ENCODE peak calls at places on chromosomes 6 and 20, in four cellular contexts. O is H1, B is K562, Y is SK-N-SH. R is an unnamed sample.

GRCh38 chr6:99868074-99868702 is 125.8 kb downstream of the MCHR2 start:
- DNase-seq in O (peak; percentile 87), B (peak; percentile 60), Y (peak; percentile 50), R (peak; percentile 87)

GRCh38 chr20:49909499-49910339 is 5.6 kb downstream of the SPATA2 start:
- DNase-seq in O (no peak), B (no peak), Y (no peak), R (no peak)

GRCh38 chr20:3071610-3072529 is at the start of gene OXT:
- DNase-seq in O (peak; percentile 74), B (no peak), Y (no peak), R (peak; percentile 69)

GRCh38 chr6:113110211-113110610 is 746.9 kb upstream of the MARCKS start:
- DNase-seq in O (no peak), B (no peak), Y (no peak), R (no peak)

GRCh38 chr6:130425532-130425931 is 59.7 kb downstream of the TMEM200A start:
- DNase-seq in O (no peak), B (no peak), Y (no peak), R (no peak)

GRCh38 chr6:16625319-16626240 is 135.7 kb downstream of the ATXN1 start:
- DNase-seq in O (no peak), B (no peak), Y (no peak), R (no peak)

GRCh38 chr6:166530211-166531045 is 56.0 kb downstream of the RAMACL start:
- DNase-seq in O (no peak), B (no peak), Y (no peak), R (no peak)

GRCh38 chr20:2459981-2460751 is 10.4 kb downstream of the SNRPB start:
- DNase-seq in O (no peak), B (no peak), Y (no peak), R (no peak)

GRCh38 chr20:50911030-50911429 is 20.2 kb downstream of the ADNP start:
- DNase-seq in O (no peak), B (no peak), Y (peak; percentile 35), R (no peak)

GRCh38 chr20:60461993-60462392 is 503.8 kb downstream of the CDH26 start:
- DNase-seq in O (no peak), B (no peak), Y (no peak), R (no peak)

GRCh38 chr6:105990151-105990550 is 96.0 kb upstream of the PRDM1 start:
- DNase-seq in O (no peak), B (no peak), Y (no peak), R (no peak)

GRCh38 chr6:15349379-15349778 is 103.5 kb downstream of the JARID2 start:
- DNase-seq in O (no peak), B (no peak), Y (no peak), R (no peak)

GRCh38 chr20:31717478-31717946 is 5.2 kb downstream of the BCL2L1 start:
- DNase-seq in O (no peak), B (no peak), Y (no peak), R (no peak)

GRCh38 chr6:119052985-119053384 is 25.5 kb downstream of the FAM184A start:
- DNase-seq in O (no peak), B (no peak), Y (no peak), R (no peak)

GRCh38 chr20:61835301-61835700 is 230.4 kb downstream of the TAF4 start:
- DNase-seq in O (no peak), B (no peak), Y (no peak), R (no peak)

GRCh38 chr6:167501831-167502385 is 177.0 kb downstream of the TTLL2 start:
- DNase-seq in O (no peak), B (peak; percentile 31), Y (peak; percentile 59), R (peak; percentile 54)

GRCh38 chr6:125211352-125211751 is 57.8 kb downstream of the TPD52L1 start:
- DNase-seq in O (no peak), B (no peak), Y (no peak), R (no peak)

GRCh38 chr6:14060971-14061370 is 56.6 kb upstream of the CD83 start:
- DNase-seq in O (no peak), B (no peak), Y (no peak), R (no peak)

GRCh38 chr6:88865275-88865674 is 98.1 kb downstream of the RNGTT start:
- DNase-seq in O (no peak), B (no peak), Y (no peak), R (no peak)

GRCh38 chr6:151001387-151002063 is 136.0 kb downstream of the MTHFD1L start:
- DNase-seq in O (no peak), B (no peak), Y (no peak), R (peak; percentile 20)

GRCh38 chr6:22605736-22606135 is 36.4 kb downstream of the HDGFL1 start:
- DNase-seq in O (no peak), B (no peak), Y (no peak), R (no peak)

GRCh38 chr6:157236040-157236725 is 87.1 kb downstream of the TMEM242 start:
- DNase-seq in O (peak; percentile 82), B (no peak), Y (no peak), R (no peak)

GRCh38 chr6:36848658-36849441 is 9.6 kb upstream of the CPNE5 start:
- DNase-seq in O (peak; percentile 69), B (peak; percentile 95), Y (peak; percentile 51), R (peak; percentile 74)

GRCh38 chr20:43940518-43941225 is 26.0 kb downstream of the TOX2 start:
- DNase-seq in O (no peak), B (no peak), Y (no peak), R (no peak)

GRCh38 chr20:42063176-42063575 is 445.0 kb upstream of the CHD6 start:
- DNase-seq in O (no peak), B (no peak), Y (no peak), R (no peak)

GRCh38 chr6:47200536-47201334 is 109.0 kb downstream of the TNFRSF21 start:
- DNase-seq in O (no peak), B (no peak), Y (no peak), R (no peak)

GRCh38 chr6:24524801-24525200 is 30.0 kb downstream of the ALDH5A1 start:
- DNase-seq in O (no peak), B (peak; percentile 25), Y (peak; percentile 43), R (peak; percentile 19)

GRCh38 chr20:16020971-16021370 is 552.3 kb downstream of the KIF16B start:
- DNase-seq in O (no peak), B (no peak), Y (no peak), R (no peak)

GRCh38 chr6:155142163-155142901 is 121.5 kb upstream of the CLDN20 start:
- DNase-seq in O (no peak), B (no peak), Y (no peak), R (no peak)

GRCh38 chr20:52251827-52252226 is 60.2 kb upstream of the ZFP64 start:
- DNase-seq in O (no peak), B (no peak), Y (no peak), R (no peak)

GRCh38 chr6:49826743-49827406 is 39.5 kb downstream of the CRISP1 start:
- DNase-seq in O (no peak), B (no peak), Y (no peak), R (no peak)

GRCh38 chr20:44603327-44603726 is 20.9 kb downstream of the PKIG start:
- DNase-seq in O (no peak), B (peak; percentile 34), Y (no peak), R (peak; percentile 25)

GRCh38 chr20:36301359-36302119 is 4.6 kb upstream of the DLGAP4 start:
- DNase-seq in O (no peak), B (no peak), Y (no peak), R (no peak)

GRCh38 chr6:70225052-70225451 is 77.8 kb downstream of the COL9A1 start:
- DNase-seq in O (no peak), B (no peak), Y (no peak), R (no peak)

GRCh38 chr6:139654888-139655782 is 280.7 kb upstream of the CITED2 start:
- DNase-seq in O (no peak), B (no peak), Y (no peak), R (no peak)

DNA sequence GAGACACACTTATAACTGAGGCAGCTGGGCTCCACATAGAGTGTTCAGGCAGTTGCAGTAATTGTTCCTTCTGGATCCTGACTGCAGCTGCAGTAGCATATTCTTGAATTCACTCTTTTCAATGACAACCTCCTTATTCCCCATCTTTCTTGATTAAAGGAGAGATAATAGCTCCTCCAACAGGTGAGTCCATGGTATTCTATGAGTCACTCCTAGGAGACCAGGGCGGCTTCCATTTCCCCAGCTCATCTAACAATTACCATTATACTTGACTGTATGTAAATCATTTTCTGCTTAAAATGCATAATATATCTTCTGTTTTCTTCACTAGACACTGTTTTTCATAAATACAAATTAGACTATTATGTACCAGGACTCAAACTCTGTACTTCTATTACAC is 62.4 kb downstream of the TENT5A start:
- DNase-seq in O (no peak), B (no peak), Y (no peak), R (no peak)
- TF ChIP-seq TEAD4 in O (no peak), B (no peak), Y (no peak), R (no peak)

GRCh38 chr6:42961020-42961470 is 491 bp downstream of the GNMT start:
- DNase-seq in O (no peak), B (no peak), Y (no peak), R (no peak)

GRCh38 chr6:42959917-42960242 is 674 bp upstream of the GNMT start:
- DNase-seq in O (no peak), B (no peak), Y (no peak), R (no peak)

GRCh38 chr6:42962096-42962495 is 1.5 kb downstream of the GNMT start:
- DNase-seq in O (no peak), B (no peak), Y (no peak), R (no peak)

GRCh38 chr6:42962502-42963178 is 2.1 kb downstream of the GNMT start:
- DNase-seq in O (no peak), B (no peak), Y (no peak), R (no peak)

DNA sequence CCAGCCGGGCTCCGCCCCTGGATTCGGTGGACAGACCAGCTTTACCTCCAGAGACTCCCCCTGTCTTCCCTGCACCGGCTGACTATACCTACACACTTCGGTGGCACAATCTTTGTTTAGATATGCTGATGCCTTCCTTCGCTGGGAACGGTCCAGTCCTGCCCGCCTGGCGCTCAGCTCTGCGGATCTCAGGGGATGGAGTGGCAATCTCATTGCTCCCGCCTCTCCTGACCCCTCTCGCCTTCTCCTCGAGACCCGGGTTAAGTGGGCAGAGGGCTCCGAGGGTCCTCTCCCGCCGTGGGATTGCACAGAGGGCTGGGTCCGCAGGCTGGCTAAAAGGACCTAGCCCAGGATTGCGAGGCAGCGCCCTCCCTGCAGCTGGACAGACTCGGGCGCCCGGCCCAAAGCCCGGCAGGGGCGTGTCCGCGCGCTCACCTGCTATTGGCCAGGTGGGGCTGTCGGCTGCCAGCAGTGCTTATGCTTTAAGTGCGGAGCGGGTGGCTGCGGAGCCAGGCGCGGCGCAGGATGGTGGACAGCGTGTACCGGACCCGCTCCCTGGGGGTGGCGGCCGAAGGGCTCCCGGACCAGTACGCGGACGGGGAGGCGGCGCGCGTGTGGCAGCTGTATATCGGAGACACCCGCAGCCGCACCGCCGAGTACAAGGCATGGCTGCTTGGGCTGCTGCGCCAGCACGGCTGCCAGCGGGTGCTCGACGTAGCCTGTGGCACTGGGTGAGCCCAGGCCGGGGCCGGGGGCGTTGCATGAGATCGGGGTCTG is at the start of gene GNMT:
- DNase-seq in O (peak; percentile 90), B (no peak), Y (peak; percentile 84), R (peak; percentile 87)
- TF ChIP-seq TEAD4 in O (no peak), B (no peak), Y (no peak), R (no peak)

GRCh38 chr6:162099685-162100084 is 627.9 kb downstream of the PRKN start:
- DNase-seq in O (no peak), B (no peak), Y (no peak), R (no peak)
- TF ChIP-seq TEAD4 in O (no peak), B (no peak), Y (no peak), R (no peak)

DNA sequence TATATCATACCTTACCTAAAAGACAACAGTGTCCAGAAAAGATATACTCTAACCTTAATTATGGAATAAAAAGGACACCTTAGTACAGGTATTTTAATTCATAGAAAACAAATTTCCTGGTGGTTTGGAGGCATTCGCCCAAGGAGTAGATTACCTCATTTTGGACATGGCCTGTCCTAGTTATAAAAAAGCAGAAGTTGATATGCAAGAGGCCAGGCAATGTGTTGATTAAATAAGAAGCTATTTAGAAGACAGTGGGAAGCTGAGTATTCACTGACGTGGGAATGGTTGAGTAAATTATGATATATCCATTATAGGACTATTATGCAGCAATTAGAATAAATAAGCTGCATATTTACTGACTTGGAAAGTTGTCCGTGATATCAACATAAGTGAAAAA is 314.9 kb downstream of the ALDH8A1 start:
- DNase-seq in O (no peak), B (no peak), Y (no peak), R (no peak)
- TF ChIP-seq TEAD4 in O (no peak), B (no peak), Y (no peak), R (no peak)

R was measured in WTC11.